ENCODE peak calls at places on chromosome 20, in eight cellular contexts. One of them, this sample, is unnamed.

GRCh38 chr20:43579861-43580793 is 10.6 kb upstream of the IFT52 start:
- DNase-seq in K562: peak; percentile 75
- DNase-seq in SK-N-SH: no peak
- DNase-seq in HepG2: no peak
- DNase-seq in GM12878: no peak
- DNase-seq in GM23338: no peak
- DNase-seq in HCT116: no peak
- DNase-seq in H1: no peak
- DNase-seq in this sample: no peak

GRCh38 chr20:45279992-45280391 is 25.6 kb upstream of the SLPI start:
- DNase-seq in K562: no peak
- DNase-seq in GM12878: no peak
- DNase-seq in HepG2: no peak
- DNase-seq in GM23338: no peak
- DNase-seq in SK-N-SH: no peak
- DNase-seq in H1: no peak
- DNase-seq in HCT116: no peak
- DNase-seq in this sample: no peak

GRCh38 chr20:63090052-63090451 is 83.3 kb upstream of the BHLHE23 start:
- DNase-seq in HCT116: no peak
- DNase-seq in GM23338: no peak
- DNase-seq in K562: no peak
- DNase-seq in GM12878: no peak
- DNase-seq in HepG2: no peak
- DNase-seq in SK-N-SH: no peak
- DNase-seq in H1: peak; percentile 27
- DNase-seq in this sample: no peak

GRCh38 chr20:53040678-53041674 is 68.8 kb downstream of the TSHZ2 start:
- DNase-seq in SK-N-SH: no peak
- DNase-seq in H1: no peak
- DNase-seq in K562: peak; percentile 7
- DNase-seq in GM12878: no peak
- DNase-seq in GM23338: no peak
- DNase-seq in HepG2: no peak
- DNase-seq in HCT116: no peak
- DNase-seq in this sample: no peak

GRCh38 chr20:45061244-45061643 is 39.7 kb downstream of the KCNS1 start:
- DNase-seq in HCT116: peak; percentile 26
- DNase-seq in GM12878: no peak
- DNase-seq in SK-N-SH: no peak
- DNase-seq in H1: no peak
- DNase-seq in HepG2: no peak
- DNase-seq in K562: no peak
- DNase-seq in GM23338: no peak
- DNase-seq in this sample: peak; percentile 61

GRCh38 chr20:11054266-11055025 is 380.6 kb upstream of the JAG1 start:
- DNase-seq in HCT116: no peak
- DNase-seq in GM12878: no peak
- DNase-seq in HepG2: no peak
- DNase-seq in H1: no peak
- DNase-seq in K562: no peak
- DNase-seq in GM23338: no peak
- DNase-seq in SK-N-SH: no peak
- DNase-seq in this sample: no peak

GRCh38 chr20:21395666-21396044 is 1.7 kb downstream of the NKX2-4 start:
- DNase-seq in GM12878: no peak
- DNase-seq in GM23338: peak; percentile 71
- DNase-seq in SK-N-SH: no peak
- DNase-seq in HCT116: no peak
- DNase-seq in HepG2: no peak
- DNase-seq in H1: no peak
- DNase-seq in K562: no peak
- DNase-seq in this sample: no peak

GRCh38 chr20:52494244-52494643 is 302.7 kb upstream of the ZFP64 start:
- DNase-seq in GM23338: no peak
- DNase-seq in HCT116: no peak
- DNase-seq in SK-N-SH: no peak
- DNase-seq in GM12878: no peak
- DNase-seq in HepG2: no peak
- DNase-seq in K562: no peak
- DNase-seq in H1: no peak
- DNase-seq in this sample: peak; percentile 94

GRCh38 chr20:51404297-51405060 is 138.0 kb downstream of the NFATC2 start:
- DNase-seq in HepG2: no peak
- DNase-seq in GM12878: peak; percentile 80
- DNase-seq in H1: no peak
- DNase-seq in SK-N-SH: no peak
- DNase-seq in K562: no peak
- DNase-seq in HCT116: no peak
- DNase-seq in GM23338: no peak
- DNase-seq in this sample: no peak

GRCh38 chr20:11941593-11942261 is 24.0 kb downstream of the BTBD3 start:
- DNase-seq in H1: no peak
- DNase-seq in GM23338: no peak
- DNase-seq in HCT116: no peak
- DNase-seq in GM12878: no peak
- DNase-seq in SK-N-SH: no peak
- DNase-seq in HepG2: no peak
- DNase-seq in K562: no peak
- DNase-seq in this sample: no peak

GRCh38 chr20:46151936-46152335 is 33.8 kb downstream of the CD40 start:
- DNase-seq in GM23338: peak; percentile 80
- DNase-seq in GM12878: no peak
- DNase-seq in SK-N-SH: peak; percentile 67
- DNase-seq in HepG2: peak; percentile 45
- DNase-seq in H1: peak; percentile 82
- DNase-seq in HCT116: no peak
- DNase-seq in K562: peak; percentile 54
- DNase-seq in this sample: no peak

GRCh38 chr20:9035129-9035528 is 33.8 kb upstream of the PLCB4 start:
- DNase-seq in GM23338: no peak
- DNase-seq in GM12878: no peak
- DNase-seq in SK-N-SH: no peak
- DNase-seq in HCT116: peak; percentile 21
- DNase-seq in K562: no peak
- DNase-seq in H1: no peak
- DNase-seq in HepG2: no peak
- DNase-seq in this sample: no peak

GRCh38 chr20:64150756-64151633 is 13.3 kb upstream of the MYT1 start:
- DNase-seq in H1: peak; percentile 30
- DNase-seq in GM23338: no peak
- DNase-seq in K562: no peak
- DNase-seq in HCT116: no peak
- DNase-seq in HepG2: no peak
- DNase-seq in SK-N-SH: no peak
- DNase-seq in GM12878: no peak
- DNase-seq in this sample: no peak

GRCh38 chr20:25276533-25277050 is 28.7 kb downstream of the PYGB start:
- DNase-seq in HepG2: no peak
- DNase-seq in SK-N-SH: no peak
- DNase-seq in HCT116: no peak
- DNase-seq in H1: peak; percentile 37
- DNase-seq in K562: no peak
- DNase-seq in GM12878: no peak
- DNase-seq in GM23338: no peak
- DNase-seq in this sample: no peak

GRCh38 chr20:41499961-41500725 is 118.0 kb downstream of the CHD6 start:
- DNase-seq in HepG2: no peak
- DNase-seq in GM23338: no peak
- DNase-seq in SK-N-SH: no peak
- DNase-seq in GM12878: no peak
- DNase-seq in H1: no peak
- DNase-seq in HCT116: no peak
- DNase-seq in K562: no peak
- DNase-seq in this sample: no peak

GRCh38 chr20:37517371-37517748 is 3.7 kb upstream of the NNAT start:
- DNase-seq in GM23338: no peak
- DNase-seq in SK-N-SH: no peak
- DNase-seq in GM12878: no peak
- DNase-seq in HCT116: no peak
- DNase-seq in K562: no peak
- DNase-seq in H1: no peak
- DNase-seq in HepG2: no peak
- DNase-seq in this sample: no peak

GRCh38 chr20:37518606-37519507 is 2.2 kb upstream of the NNAT start:
- DNase-seq in GM23338: no peak
- DNase-seq in H1: no peak
- DNase-seq in K562: no peak
- DNase-seq in GM12878: no peak
- DNase-seq in HepG2: no peak
- DNase-seq in HCT116: no peak
- DNase-seq in SK-N-SH: no peak
- DNase-seq in this sample: peak; percentile 87

GRCh38 chr20:37519508-37520416 is 1.3 kb upstream of the NNAT start:
- DNase-seq in GM12878: no peak
- DNase-seq in H1: peak; percentile 67
- DNase-seq in HCT116: no peak
- DNase-seq in HepG2: peak; percentile 70
- DNase-seq in GM23338: peak; percentile 52
- DNase-seq in K562: no peak
- DNase-seq in SK-N-SH: peak; percentile 68
- DNase-seq in this sample: peak; percentile 41

GRCh38 chr20:37516697-37517370 is 4.2 kb upstream of the NNAT start:
- DNase-seq in HepG2: no peak
- DNase-seq in K562: no peak
- DNase-seq in SK-N-SH: no peak
- DNase-seq in GM12878: no peak
- DNase-seq in H1: no peak
- DNase-seq in GM23338: no peak
- DNase-seq in HCT116: no peak
- DNase-seq in this sample: no peak

DNA sequence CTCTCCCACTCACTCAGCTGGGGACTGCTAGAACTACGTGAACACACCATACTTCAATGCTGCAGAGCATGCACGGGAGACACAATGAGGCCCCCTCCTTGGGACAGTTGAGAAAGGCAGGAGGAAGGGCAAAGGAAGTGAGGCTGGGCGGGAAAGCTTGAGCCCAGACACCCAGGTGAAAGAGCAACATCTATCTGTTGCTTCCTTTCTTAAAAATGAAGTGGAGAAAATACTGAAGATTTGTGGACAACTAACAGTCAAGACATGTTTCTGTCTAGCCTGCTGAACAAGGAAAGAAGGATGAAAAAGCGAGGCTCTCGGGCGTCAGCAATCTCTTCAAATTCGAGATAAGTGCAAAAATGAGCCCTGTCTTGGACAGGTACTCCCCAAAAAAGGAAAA is 3.0 kb upstream of the NNAT start:
- DNase-seq in GM12878: no peak
- DNase-seq in GM23338: no peak
- DNase-seq in HepG2: no peak
- DNase-seq in HCT116: no peak
- DNase-seq in K562: no peak
- DNase-seq in SK-N-SH: no peak
- DNase-seq in H1: no peak
- DNase-seq in this sample: no peak
- H3K4me2 ChIP-seq in GM12878: no peak overlapping the region
- H3K4me2 ChIP-seq in GM23338: peak overlapping the region; percentile 43
- H3K4me2 ChIP-seq in HepG2: no peak overlapping the region
- H3K4me2 ChIP-seq in HCT116: no peak overlapping the region
- H3K4me2 ChIP-seq in K562: no peak overlapping the region
- H3K4me2 ChIP-seq in SK-N-SH: no peak overlapping the region
- H3K4me2 ChIP-seq in H1: no peak overlapping the region
- H3K4me2 ChIP-seq in this sample: no peak overlapping the region

GRCh38 chr20:33826270-33826897 is 15.2 kb downstream of the CHMP4B start:
- DNase-seq in H1: no peak
- DNase-seq in HCT116: no peak
- DNase-seq in GM23338: peak; percentile 80
- DNase-seq in GM12878: no peak
- DNase-seq in SK-N-SH: no peak
- DNase-seq in HepG2: peak; percentile 88
- DNase-seq in K562: no peak
- DNase-seq in this sample: no peak

GRCh38 chr20:33824852-33825251 is 13.7 kb downstream of the CHMP4B start:
- DNase-seq in GM23338: no peak
- DNase-seq in HCT116: no peak
- DNase-seq in HepG2: no peak
- DNase-seq in SK-N-SH: no peak
- DNase-seq in GM12878: no peak
- DNase-seq in H1: no peak
- DNase-seq in K562: no peak
- DNase-seq in this sample: no peak

GRCh38 chr20:33827629-33828325 is 16.6 kb downstream of the CHMP4B start:
- DNase-seq in K562: no peak
- DNase-seq in HCT116: no peak
- DNase-seq in H1: no peak
- DNase-seq in SK-N-SH: no peak
- DNase-seq in HepG2: no peak
- DNase-seq in GM12878: no peak
- DNase-seq in GM23338: no peak
- DNase-seq in this sample: no peak

GRCh38 chr20:33827109-33827508 is 16.0 kb downstream of the CHMP4B start:
- DNase-seq in GM12878: no peak
- DNase-seq in SK-N-SH: no peak
- DNase-seq in HepG2: no peak
- DNase-seq in HCT116: no peak
- DNase-seq in GM23338: no peak
- DNase-seq in H1: no peak
- DNase-seq in K562: no peak
- DNase-seq in this sample: no peak

GRCh38 chr20:33825340-33826269 is 14.5 kb downstream of the CHMP4B start:
- DNase-seq in H1: no peak
- DNase-seq in GM12878: no peak
- DNase-seq in K562: no peak
- DNase-seq in GM23338: no peak
- DNase-seq in HepG2: peak; percentile 86
- DNase-seq in SK-N-SH: no peak
- DNase-seq in HCT116: no peak
- DNase-seq in this sample: no peak
- TF ChIP-seq POLR2AphosphoS5 in H1: no peak
- TF ChIP-seq POLR2AphosphoS5 in GM12878: no peak
- TF ChIP-seq POLR2AphosphoS5 in K562: no peak
- TF ChIP-seq POLR2AphosphoS5 in GM23338: no peak
- TF ChIP-seq POLR2AphosphoS5 in HepG2: no peak
- TF ChIP-seq POLR2AphosphoS5 in SK-N-SH: no peak
- TF ChIP-seq POLR2AphosphoS5 in HCT116: no peak
- TF ChIP-seq POLR2AphosphoS5 in this sample: no peak

DNA sequence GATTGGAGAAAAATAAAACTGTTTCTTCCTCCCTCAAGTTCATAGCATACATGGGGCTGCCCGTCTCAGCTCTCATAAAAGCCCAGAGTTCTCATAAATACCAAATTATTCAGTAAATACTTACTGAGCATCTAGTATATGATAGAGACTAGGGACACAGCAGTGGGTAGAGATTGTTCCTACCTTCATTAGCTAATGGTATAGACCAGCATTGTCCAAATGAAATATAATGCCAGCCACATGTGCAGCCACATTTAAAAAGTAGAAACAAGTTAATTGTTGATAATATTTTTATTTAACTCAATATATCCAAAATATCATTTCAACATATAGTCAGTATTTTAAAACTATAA is 1.1 kb downstream of the TTLL9 start:
- DNase-seq in HCT116: no peak
- DNase-seq in K562: no peak
- DNase-seq in GM12878: no peak
- DNase-seq in SK-N-SH: no peak
- DNase-seq in GM23338: no peak
- DNase-seq in HepG2: no peak
- DNase-seq in H1: no peak
- DNase-seq in this sample: no peak
- H3K4me2 ChIP-seq in HCT116: no peak overlapping the region
- H3K4me2 ChIP-seq in K562: no peak overlapping the region
- H3K4me2 ChIP-seq in GM12878: no peak overlapping the region
- H3K4me2 ChIP-seq in SK-N-SH: peak overlapping the region; percentile 81
- H3K4me2 ChIP-seq in GM23338: no peak overlapping the region
- H3K4me2 ChIP-seq in HepG2: no peak overlapping the region
- H3K4me2 ChIP-seq in H1: no peak overlapping the region
- H3K4me2 ChIP-seq in this sample: no peak overlapping the region

GRCh38 chr20:13554706-13555105 is 84.0 kb downstream of the TASP1 start:
- DNase-seq in H1: no peak
- DNase-seq in HCT116: no peak
- DNase-seq in GM12878: no peak
- DNase-seq in SK-N-SH: no peak
- DNase-seq in HepG2: no peak
- DNase-seq in GM23338: no peak
- DNase-seq in K562: no peak
- DNase-seq in this sample: no peak
- TF ChIP-seq POLR2AphosphoS5 in H1: no peak
- TF ChIP-seq POLR2AphosphoS5 in HCT116: no peak
- TF ChIP-seq POLR2AphosphoS5 in GM12878: no peak
- TF ChIP-seq POLR2AphosphoS5 in SK-N-SH: no peak
- TF ChIP-seq POLR2AphosphoS5 in HepG2: no peak
- TF ChIP-seq POLR2AphosphoS5 in GM23338: no peak
- TF ChIP-seq POLR2AphosphoS5 in K562: no peak
- TF ChIP-seq POLR2AphosphoS5 in this sample: no peak

This sample was measured in endothelial cell of umbilical vein.